ENCODE peak calls at places on chromosomes 11 and 22, in seven cellular contexts. Q is CD4-positive, CD25-positive, alpha-beta regulatory T cell; D is effector memory CD4-positive, alpha-beta T cell; V is fibroblast of lung; A is upper lobe of left lung; I is suprapubic skin; C is pancreas. L is an unnamed sample.

GRCh38 chr11:120978701-120979100 is 45.2 kb upstream of the TBCEL start:
- DNase-seq in C (no peak), D (no peak), A (no peak), Q (no peak), I (no peak), V (no peak), L (no peak)

GRCh38 chr11:9001736-9002135 is 2.1 kb downstream of the NRIP3 start:
- DNase-seq in I (no peak), A (peak), V (peak), D (no peak), C (no peak), Q (peak), L (no peak)

GRCh38 chr11:131108780-131109179 is 192.5 kb upstream of the SNX19 start:
- DNase-seq in D (no peak), C (no peak), I (no peak), V (no peak), Q (no peak), A (peak), L (no peak)

GRCh38 chr11:75591371-75591770 is 29.3 kb downstream of the SERPINH1 start:
- DNase-seq in C (no peak), V (no peak), I (no peak), Q (no peak), D (no peak), A (no peak), L (no peak)

GRCh38 chr11:3087821-3088800 is 30.9 kb upstream of the CARS1 start:
- DNase-seq in V (no peak), D (no peak), C (no peak), A (no peak), I (no peak), Q (no peak), L (no peak)

GRCh38 chr22:42764895-42765363 is 44.3 kb upstream of the A4GALT start:
- DNase-seq in C (no peak), V (no peak), I (no peak), Q (no peak), A (no peak), D (no peak), L (no peak)

GRCh38 chr11:66720223-66720898 is 8.7 kb downstream of the SPTBN2 start:
- DNase-seq in I (no peak), Q (peak), A (peak), C (peak), D (no peak), V (peak), L (no peak)

GRCh38 chr11:71185411-71185810 is 67.0 kb downstream of the SHANK2 start:
- DNase-seq in V (no peak), Q (no peak), D (no peak), I (peak), C (no peak), A (peak), L (no peak)

GRCh38 chr11:46338988-46339666 is 8.1 kb upstream of the DGKZ start:
- DNase-seq in C (no peak), A (no peak), I (no peak), D (no peak), V (no peak), Q (no peak), L (no peak)

GRCh38 chr22:38097557-38098409 is 12.7 kb downstream of the BAIAP2L2 start:
- DNase-seq in D (no peak), V (peak), I (no peak), Q (no peak), C (no peak), A (no peak), L (no peak)

GRCh38 chr22:29914165-29914564 is 31.2 kb downstream of the MTMR3 start:
- DNase-seq in V (peak), A (no peak), I (no peak), C (no peak), Q (no peak), D (no peak), L (no peak)

GRCh38 chr11:117818036-117818858 is 6.3 kb downstream of the FXYD2 start:
- DNase-seq in D (peak), C (no peak), A (no peak), Q (peak), V (peak), I (no peak), L (no peak)

GRCh38 chr11:104343578-104343977 is 179.6 kb upstream of the PDGFD start:
- DNase-seq in I (no peak), C (no peak), Q (peak), V (peak), A (no peak), D (no peak), L (no peak)

GRCh38 chr22:24601217-24602104 is 1.5 kb upstream of the GGT1 start:
- DNase-seq in V (no peak), Q (peak), C (peak), I (peak), A (peak), D (no peak), L (no peak)

GRCh38 chr11:67054851-67055523 is 1.7 kb upstream of the RHOD start:
- DNase-seq in D (no peak), V (peak), Q (no peak), C (peak), A (peak), I (no peak), L (no peak)

GRCh38 chr11:101738494-101738893 is 154.7 kb upstream of the TRPC6 start:
- DNase-seq in A (no peak), Q (no peak), D (no peak), V (no peak), C (no peak), I (no peak), L (no peak)

GRCh38 chr11:973237-973636 is 47.6 kb downstream of the AP2A2 start:
- DNase-seq in D (no peak), Q (no peak), A (no peak), I (no peak), V (no peak), C (no peak), L (no peak)

GRCh38 chr11:117832511-117832910 is 8.0 kb upstream of the FXYD2 start:
- DNase-seq in Q (no peak), I (no peak), D (no peak), A (no peak), C (peak), V (no peak), L (no peak)

GRCh38 chr11:62770778-62771143 is 435 bp upstream of the TAF6L start:
- DNase-seq in Q (no peak), V (no peak), A (peak), C (no peak), I (peak), D (no peak), L (peak)

GRCh38 chr22:39090426-39091064 is 6.5 kb upstream of the APOBEC3H start:
- DNase-seq in C (no peak), Q (peak), A (peak), I (no peak), V (no peak), D (peak), L (no peak)

GRCh38 chr11:58771458-58771855 is 39.7 kb upstream of the GLYAT start:
- DNase-seq in I (no peak), V (no peak), C (no peak), Q (no peak), A (no peak), D (no peak), L (no peak)

GRCh38 chr11:10674991-10675440 is 18.5 kb downstream of the IRAG1 start:
- DNase-seq in D (no peak), I (peak), Q (no peak), C (no peak), V (no peak), A (peak), L (no peak)

GRCh38 chr11:103110406-103110805 is 1.2 kb downstream of the DYNC2H1 start:
- DNase-seq in D (no peak), V (peak), Q (peak), A (no peak), C (no peak), I (no peak), L (no peak)

GRCh38 chr11:58636587-58636986 is 14.1 kb downstream of the CNTF start:
- DNase-seq in D (no peak), I (no peak), A (no peak), C (no peak), V (no peak), Q (no peak), L (no peak)

GRCh38 chr11:73693877-73694525 is 47.6 kb downstream of the PLEKHB1 start:
- DNase-seq in D (no peak), V (no peak), Q (no peak), I (no peak), C (no peak), A (no peak), L (no peak)

GRCh38 chr11:66976048-66976467 is 954 bp downstream of the C11orf86 start:
- DNase-seq in I (no peak), A (no peak), D (no peak), V (peak), Q (no peak), C (no peak), L (no peak)

DNA sequence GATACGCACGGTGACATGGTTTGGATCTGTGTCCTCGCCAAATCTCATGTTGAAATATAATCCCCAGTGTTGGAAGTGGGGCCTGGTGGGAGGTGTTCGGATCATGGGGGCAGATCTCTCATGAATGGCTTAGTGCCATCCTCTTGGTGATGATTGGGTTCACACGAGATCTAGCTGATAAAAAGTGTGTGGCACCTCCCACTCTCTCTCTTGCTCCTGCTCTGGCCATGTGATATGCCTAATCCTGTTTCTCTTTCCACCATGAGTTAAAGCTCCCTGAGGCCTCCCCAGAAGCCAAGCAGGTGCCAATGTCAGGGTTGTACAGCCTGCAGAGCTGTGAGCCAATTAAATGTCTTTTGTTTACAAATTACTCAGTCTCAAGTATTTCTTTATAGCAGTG is 303.1 kb upstream of the PLET1 start:
- DNase-seq in A (no peak), I (no peak), V (no peak), C (no peak), Q (no peak), D (no peak), L (no peak)
- H3K27ac ChIP-seq in A (no peak), I (no peak), V (no peak), C (no peak), Q (no peak), D (no peak), L (peak)

DNA sequence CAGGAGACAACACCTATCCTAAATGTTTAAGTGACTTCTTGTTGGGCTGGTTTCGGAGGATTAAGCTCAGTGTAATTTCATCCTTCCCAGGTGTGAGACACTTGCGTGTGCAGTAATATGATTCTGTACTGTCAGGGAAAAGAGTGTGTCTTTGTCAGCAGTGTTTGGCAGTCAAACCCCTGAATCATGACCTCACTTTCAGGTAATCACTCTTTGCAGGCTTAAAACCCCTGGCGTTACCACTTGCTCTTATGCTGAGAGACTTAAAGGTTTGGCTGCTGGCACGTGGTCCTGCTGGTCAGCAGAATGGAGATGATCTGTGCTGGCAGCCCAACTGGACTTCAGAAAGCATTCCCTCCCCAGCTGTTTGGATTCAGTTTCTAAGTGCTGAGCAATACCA is 56.1 kb downstream of the APIP start:
- DNase-seq in D (no peak), C (no peak), A (peak), Q (no peak), V (peak), I (no peak), L (no peak)
- H3K27ac ChIP-seq in D (no peak), C (no peak), A (no peak), Q (no peak), V (no peak), I (peak), L (no peak)

GRCh38 chr22:36285545-36285944 is 32.6 kb downstream of the APOL1 start:
- DNase-seq in D (no peak), C (no peak), I (no peak), Q (no peak), V (no peak), A (no peak), L (no peak)
- H3K27ac ChIP-seq in D (no peak), C (no peak), I (peak), Q (peak), V (no peak), A (peak), L (no peak)

GRCh38 chr11:118887219-118887618 is 3.5 kb downstream of the CXCR5 start:
- DNase-seq in C (no peak), I (no peak), A (no peak), Q (no peak), D (no peak), V (no peak), L (no peak)
- H3K27ac ChIP-seq in C (no peak), I (no peak), A (no peak), Q (peak), D (peak), V (no peak), L (no peak)

L was measured in substantia nigra.